ENCODE peak calls at places on chromosome 22, in five cellular contexts. T is astrocyte, F is mesendoderm, V is mesenchymal stem cell, B is fibroblast of lung. A is an unnamed sample. For H3K4me1 and H3K27me3, the result is how much of the 10 kb centered on the place peaks cover.

GRCh38 chr22:39290724-39291161 is 28.7 kb downstream of the RPL3 start:
- DNase-seq in T (peak), F (no peak), V (peak), B (peak), A (peak)

GRCh38 chr22:16963189-16963945 is 44.7 kb downstream of the GAB4 start:
- DNase-seq in T (no peak), F (no peak), V (no peak), B (no peak), A (peak)

GRCh38 chr22:20422271-20422958 is 15.2 kb downstream of the SCARF2 start:
- DNase-seq in T (peak), F (no peak), V (no peak), B (peak), A (peak)

GRCh38 chr22:35065796-35066218 is at the start of gene ISX:
- DNase-seq in T (no peak), F (no peak), V (no peak), B (no peak), A (no peak)

GRCh38 chr22:48894064-48894671 is 933.5 kb downstream of the BRD1 start:
- DNase-seq in T (no peak), F (peak), V (no peak), B (no peak), A (peak)

GRCh38 chr22:43129426-43130425 is 13.5 kb downstream of the MCAT start:
- DNase-seq in T (no peak), F (no peak), V (no peak), B (no peak), A (peak)

GRCh38 chr22:30559889-30560288 is 13.3 kb upstream of the SEC14L6 start:
- DNase-seq in T (no peak), F (no peak), V (no peak), B (no peak), A (peak)

GRCh38 chr22:26918236-26918635 is 260.8 kb downstream of the MIAT start:
- DNase-seq in T (no peak), F (peak), V (no peak), B (no peak), A (peak)

GRCh38 chr22:45842141-45842831 is 134.7 kb downstream of the WNT7B start:
- DNase-seq in T (peak), F (no peak), V (peak), B (peak), A (no peak)

GRCh38 chr22:37823134-37823985 is at the start of gene GALR3:
- DNase-seq in T (no peak), F (no peak), V (no peak), B (no peak), A (peak)
- H3K4me2 ChIP-seq in T (peak), F (no peak), V (no peak), B (no peak), A (no peak)

GRCh38 chr22:23831261-23831660 is 7.5 kb downstream of the DERL3 start:
- DNase-seq in T (no peak), F (no peak), V (no peak), B (no peak), A (no peak)

GRCh38 chr22:23833017-23833795 is 5.6 kb downstream of the DERL3 start:
- DNase-seq in T (no peak), F (no peak), V (no peak), B (no peak), A (no peak)

GRCh38 chr22:23831781-23832180 is 7.0 kb downstream of the DERL3 start:
- DNase-seq in T (no peak), F (no peak), V (no peak), B (no peak), A (no peak)

GRCh38 chr22:23833911-23834317 is 4.9 kb downstream of the DERL3 start:
- DNase-seq in T (no peak), F (no peak), V (no peak), B (no peak), A (no peak)

GRCh38 chr22:23832226-23833016 is 6.4 kb downstream of the DERL3 start:
- DNase-seq in T (no peak), F (no peak), V (no peak), B (no peak), A (no peak)
- H3K4me1 ChIP-seq in T (under half), F (under half), V (under half), B (under half), A (under half)

DNA sequence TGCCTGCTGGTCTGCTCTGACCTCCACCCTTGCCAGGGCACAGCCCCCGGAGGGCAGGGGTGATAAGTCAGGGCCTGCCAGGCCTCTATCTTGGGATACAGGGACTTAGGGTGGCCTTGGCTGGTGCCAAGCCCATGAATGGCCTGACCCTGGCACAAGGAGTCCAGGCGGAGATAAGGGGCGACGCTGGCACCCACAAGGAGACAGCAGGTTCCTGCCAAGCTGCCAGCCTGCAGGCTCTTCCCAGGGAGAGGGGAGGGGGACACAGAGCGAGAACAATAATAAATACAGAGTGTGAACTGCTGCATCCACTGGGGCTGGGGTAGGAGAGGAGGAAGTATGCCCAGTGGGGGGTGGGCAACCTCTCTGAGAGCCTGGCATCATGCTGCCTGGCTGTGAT is 978 bp downstream of the CSDC2 start:
- DNase-seq in T (no peak), F (no peak), V (no peak), B (no peak), A (peak)
- H3K27me3 ChIP-seq in T (under half), F (under half), V (under half), B (under half), A (under half)

GRCh38 chr22:25420471-25420924 is 144.0 kb upstream of the GRK3 start:
- DNase-seq in T (no peak), F (no peak), V (no peak), B (no peak), A (no peak)

GRCh38 chr22:25419247-25420113 is 145.0 kb upstream of the GRK3 start:
- DNase-seq in T (no peak), F (no peak), V (peak), B (no peak), A (no peak)

GRCh38 chr22:25417792-25418191 is 146.7 kb upstream of the GRK3 start:
- DNase-seq in T (no peak), F (no peak), V (no peak), B (no peak), A (no peak)

DNA sequence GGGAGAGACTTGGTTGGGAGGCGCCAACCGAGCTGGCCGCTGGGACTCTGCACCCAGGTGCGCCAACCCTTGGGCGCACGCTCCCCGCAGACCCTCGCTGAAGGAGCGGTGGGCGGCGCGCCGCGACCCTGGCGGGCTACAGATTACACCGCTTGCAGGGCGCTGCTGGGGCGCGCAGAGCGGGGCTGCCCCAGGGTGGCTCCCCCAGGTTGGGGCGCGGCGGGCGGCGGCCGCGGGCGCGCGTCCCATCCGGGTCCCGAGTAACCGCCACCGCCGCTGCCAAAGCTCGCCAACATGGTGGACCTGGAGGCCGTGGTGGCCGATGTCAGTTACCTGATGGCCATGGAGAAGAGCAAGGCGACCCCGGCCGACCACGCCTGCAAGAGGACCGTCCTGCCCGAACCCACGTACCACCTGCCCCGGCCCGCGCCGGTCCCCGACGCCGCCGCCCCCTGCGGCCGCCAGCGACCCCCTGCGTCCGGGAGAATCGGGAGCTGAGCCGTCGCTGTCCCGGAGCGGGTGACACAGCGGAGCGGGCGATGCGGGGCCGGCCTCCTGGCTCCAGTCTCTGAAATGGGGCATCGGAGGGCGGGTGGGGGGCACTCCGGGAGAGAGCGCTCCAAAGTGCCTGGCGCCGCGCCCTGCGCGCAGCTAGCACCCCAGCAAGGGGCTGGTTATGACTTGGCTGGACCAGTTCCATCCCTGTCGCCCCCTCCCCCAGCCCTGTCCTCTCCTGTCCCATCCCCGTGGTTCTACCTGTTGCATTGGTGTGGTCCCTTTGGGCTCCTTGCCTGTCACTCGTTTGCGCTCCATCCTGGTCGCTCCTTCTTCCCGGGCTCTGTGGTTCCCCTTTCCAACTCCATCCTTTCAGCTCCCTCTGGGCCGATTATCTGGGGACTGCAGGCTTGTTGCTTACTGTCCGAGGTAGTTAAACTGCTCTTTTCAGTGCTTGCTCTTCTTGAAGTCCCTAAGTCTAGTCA is 143.3 kb upstream of the GRK3 start:
- DNase-seq in T (no peak), F (peak), V (no peak), B (no peak), A (no peak)
- H3K4me2 ChIP-seq in T (no peak), F (peak), V (peak), B (no peak), A (no peak)

A was measured in osteoblast.